ENCODE peak calls at places on chromosomes 7 and 10, in eight cellular contexts. One of them, this sample, is unnamed.

GRCh38 chr7:135536160-135536559 is 21.6 kb upstream of the NUP205 start:
- DNase-seq in stimulated activated CD8-positive, alpha-beta memory T cell treated with anti-CD3 and anti-CD28 coated beads, Interleukin-4, amount 100 ng/mL, for 1 hour: no peak
- DNase-seq in AG09309: peak
- DNase-seq in GM10248: no peak
- DNase-seq in NCI-H2081: no peak
- DNase-seq in astrocyte: peak
- DNase-seq in stimulated activated CD4-positive, alpha-beta T cell treated with anti-CD3 and anti-CD28 coated beads, Interleukin-12 subunit alpha, Interleukin-12 subunit beta, amount 100 ng/mL, for 4 hours: no peak
- DNase-seq in HEK293T: no peak
- DNase-seq in this sample: no peak

GRCh38 chr10:122342293-122343134 is 32.0 kb upstream of the PLEKHA1 start:
- DNase-seq in stimulated activated CD8-positive, alpha-beta memory T cell treated with anti-CD3 and anti-CD28 coated beads, Interleukin-4, amount 100 ng/mL, for 1 hour: peak
- DNase-seq in AG09309: peak
- DNase-seq in GM10248: peak
- DNase-seq in NCI-H2081: no peak
- DNase-seq in astrocyte: peak
- DNase-seq in stimulated activated CD4-positive, alpha-beta T cell treated with anti-CD3 and anti-CD28 coated beads, Interleukin-12 subunit alpha, Interleukin-12 subunit beta, amount 100 ng/mL, for 4 hours: peak
- DNase-seq in HEK293T: peak
- DNase-seq in this sample: peak

GRCh38 chr7:2516194-2516555 is 3.4 kb upstream of the LFNG start:
- DNase-seq in stimulated activated CD8-positive, alpha-beta memory T cell treated with anti-CD3 and anti-CD28 coated beads, Interleukin-4, amount 100 ng/mL, for 1 hour: no peak
- DNase-seq in AG09309: no peak
- DNase-seq in GM10248: no peak
- DNase-seq in NCI-H2081: no peak
- DNase-seq in astrocyte: no peak
- DNase-seq in stimulated activated CD4-positive, alpha-beta T cell treated with anti-CD3 and anti-CD28 coated beads, Interleukin-12 subunit alpha, Interleukin-12 subunit beta, amount 100 ng/mL, for 4 hours: no peak
- DNase-seq in HEK293T: no peak
- DNase-seq in this sample: no peak

GRCh38 chr7:138396251-138397070 is 63.6 kb upstream of the TRIM24 start:
- DNase-seq in stimulated activated CD8-positive, alpha-beta memory T cell treated with anti-CD3 and anti-CD28 coated beads, Interleukin-4, amount 100 ng/mL, for 1 hour: no peak
- DNase-seq in AG09309: no peak
- DNase-seq in GM10248: peak
- DNase-seq in NCI-H2081: no peak
- DNase-seq in astrocyte: no peak
- DNase-seq in stimulated activated CD4-positive, alpha-beta T cell treated with anti-CD3 and anti-CD28 coated beads, Interleukin-12 subunit alpha, Interleukin-12 subunit beta, amount 100 ng/mL, for 4 hours: no peak
- DNase-seq in HEK293T: no peak
- DNase-seq in this sample: no peak

GRCh38 chr10:132701099-132701845 is 84.7 kb downstream of the NKX6-2 start:
- DNase-seq in stimulated activated CD8-positive, alpha-beta memory T cell treated with anti-CD3 and anti-CD28 coated beads, Interleukin-4, amount 100 ng/mL, for 1 hour: no peak
- DNase-seq in AG09309: no peak
- DNase-seq in GM10248: no peak
- DNase-seq in NCI-H2081: no peak
- DNase-seq in astrocyte: no peak
- DNase-seq in stimulated activated CD4-positive, alpha-beta T cell treated with anti-CD3 and anti-CD28 coated beads, Interleukin-12 subunit alpha, Interleukin-12 subunit beta, amount 100 ng/mL, for 4 hours: no peak
- DNase-seq in HEK293T: no peak
- DNase-seq in this sample: no peak

GRCh38 chr10:131722121-131722520 is 178.7 kb upstream of the PPP2R2D start:
- DNase-seq in stimulated activated CD8-positive, alpha-beta memory T cell treated with anti-CD3 and anti-CD28 coated beads, Interleukin-4, amount 100 ng/mL, for 1 hour: no peak
- DNase-seq in AG09309: no peak
- DNase-seq in GM10248: no peak
- DNase-seq in NCI-H2081: no peak
- DNase-seq in astrocyte: no peak
- DNase-seq in stimulated activated CD4-positive, alpha-beta T cell treated with anti-CD3 and anti-CD28 coated beads, Interleukin-12 subunit alpha, Interleukin-12 subunit beta, amount 100 ng/mL, for 4 hours: no peak
- DNase-seq in HEK293T: no peak
- DNase-seq in this sample: no peak

GRCh38 chr7:8060241-8060640 is 91.6 kb downstream of the GLCCI1 start:
- DNase-seq in stimulated activated CD8-positive, alpha-beta memory T cell treated with anti-CD3 and anti-CD28 coated beads, Interleukin-4, amount 100 ng/mL, for 1 hour: no peak
- DNase-seq in AG09309: no peak
- DNase-seq in GM10248: no peak
- DNase-seq in NCI-H2081: no peak
- DNase-seq in astrocyte: peak
- DNase-seq in stimulated activated CD4-positive, alpha-beta T cell treated with anti-CD3 and anti-CD28 coated beads, Interleukin-12 subunit alpha, Interleukin-12 subunit beta, amount 100 ng/mL, for 4 hours: no peak
- DNase-seq in HEK293T: no peak
- DNase-seq in this sample: no peak

GRCh38 chr10:106338486-106338885 is 826.0 kb downstream of the SORCS1 start:
- DNase-seq in stimulated activated CD8-positive, alpha-beta memory T cell treated with anti-CD3 and anti-CD28 coated beads, Interleukin-4, amount 100 ng/mL, for 1 hour: no peak
- DNase-seq in AG09309: no peak
- DNase-seq in GM10248: no peak
- DNase-seq in NCI-H2081: no peak
- DNase-seq in astrocyte: peak
- DNase-seq in stimulated activated CD4-positive, alpha-beta T cell treated with anti-CD3 and anti-CD28 coated beads, Interleukin-12 subunit alpha, Interleukin-12 subunit beta, amount 100 ng/mL, for 4 hours: no peak
- DNase-seq in HEK293T: no peak
- DNase-seq in this sample: no peak

GRCh38 chr7:41030673-41031072 is 672.2 kb downstream of the INHBA start:
- DNase-seq in stimulated activated CD8-positive, alpha-beta memory T cell treated with anti-CD3 and anti-CD28 coated beads, Interleukin-4, amount 100 ng/mL, for 1 hour: no peak
- DNase-seq in AG09309: no peak
- DNase-seq in GM10248: no peak
- DNase-seq in NCI-H2081: no peak
- DNase-seq in astrocyte: peak
- DNase-seq in stimulated activated CD4-positive, alpha-beta T cell treated with anti-CD3 and anti-CD28 coated beads, Interleukin-12 subunit alpha, Interleukin-12 subunit beta, amount 100 ng/mL, for 4 hours: no peak
- DNase-seq in HEK293T: no peak
- DNase-seq in this sample: no peak

GRCh38 chr10:123573236-123574147 is 92.7 kb upstream of the GPR26 start:
- DNase-seq in stimulated activated CD8-positive, alpha-beta memory T cell treated with anti-CD3 and anti-CD28 coated beads, Interleukin-4, amount 100 ng/mL, for 1 hour: no peak
- DNase-seq in AG09309: no peak
- DNase-seq in GM10248: peak
- DNase-seq in NCI-H2081: no peak
- DNase-seq in astrocyte: no peak
- DNase-seq in stimulated activated CD4-positive, alpha-beta T cell treated with anti-CD3 and anti-CD28 coated beads, Interleukin-12 subunit alpha, Interleukin-12 subunit beta, amount 100 ng/mL, for 4 hours: peak
- DNase-seq in HEK293T: peak
- DNase-seq in this sample: peak

GRCh38 chr10:78520737-78521430 is 487.2 kb downstream of the RPS24 start:
- DNase-seq in stimulated activated CD8-positive, alpha-beta memory T cell treated with anti-CD3 and anti-CD28 coated beads, Interleukin-4, amount 100 ng/mL, for 1 hour: no peak
- DNase-seq in AG09309: no peak
- DNase-seq in GM10248: no peak
- DNase-seq in NCI-H2081: no peak
- DNase-seq in astrocyte: peak
- DNase-seq in stimulated activated CD4-positive, alpha-beta T cell treated with anti-CD3 and anti-CD28 coated beads, Interleukin-12 subunit alpha, Interleukin-12 subunit beta, amount 100 ng/mL, for 4 hours: no peak
- DNase-seq in HEK293T: peak
- DNase-seq in this sample: peak

GRCh38 chr7:150357277-150357676 is 11.3 kb upstream of the REPIN1 start:
- DNase-seq in stimulated activated CD8-positive, alpha-beta memory T cell treated with anti-CD3 and anti-CD28 coated beads, Interleukin-4, amount 100 ng/mL, for 1 hour: peak
- DNase-seq in AG09309: no peak
- DNase-seq in GM10248: no peak
- DNase-seq in NCI-H2081: no peak
- DNase-seq in astrocyte: no peak
- DNase-seq in stimulated activated CD4-positive, alpha-beta T cell treated with anti-CD3 and anti-CD28 coated beads, Interleukin-12 subunit alpha, Interleukin-12 subunit beta, amount 100 ng/mL, for 4 hours: peak
- DNase-seq in HEK293T: no peak
- DNase-seq in this sample: peak

GRCh38 chr10:80373566-80373965 is 17.0 kb downstream of the DYDC2 start:
- DNase-seq in stimulated activated CD8-positive, alpha-beta memory T cell treated with anti-CD3 and anti-CD28 coated beads, Interleukin-4, amount 100 ng/mL, for 1 hour: no peak
- DNase-seq in AG09309: no peak
- DNase-seq in GM10248: no peak
- DNase-seq in NCI-H2081: no peak
- DNase-seq in astrocyte: no peak
- DNase-seq in stimulated activated CD4-positive, alpha-beta T cell treated with anti-CD3 and anti-CD28 coated beads, Interleukin-12 subunit alpha, Interleukin-12 subunit beta, amount 100 ng/mL, for 4 hours: no peak
- DNase-seq in HEK293T: no peak
- DNase-seq in this sample: no peak

This sample was measured in stimulated activated naive CD8-positive, alpha-beta T cell treated with anti-CD3 and anti-CD28 coated beads, Interleukin-15, Interleukin-2, amounts not matched to agents 100 U/mL and 50 U/mL, for 24 hours.